ENCODE peak calls at places on chromosomes 4 and X, in six cellular contexts. J is cardiac muscle cell, S is PC-3, E is BE2C, O is heart right ventricle, P is SK-N-SH. Y is an unnamed sample. For H3K9me3 and H3K4me1, the result is how much of the 10 kb centered on the place peaks cover.

GRCh38 chr4:7371122-7371941 is 63.4 kb downstream of the PSAPL1 start:
- DNase-seq in J (peak), S (no peak), E (no peak), O (no peak), P (no peak), Y (no peak)

GRCh38 chr4:14000091-14000814 is 372.7 kb upstream of the BOD1L1 start:
- DNase-seq in J (no peak), S (peak), E (no peak), O (no peak), P (no peak), Y (no peak)

GRCh38 chr4:143431526-143432257 is 81.8 kb upstream of the SMARCA5 start:
- DNase-seq in J (no peak), S (no peak), E (no peak), O (no peak), P (no peak), Y (no peak)

GRCh38 chrX:136546369-136546768 is 14.4 kb downstream of the VGLL1 start:
- DNase-seq in J (no peak), S (no peak), E (no peak), O (no peak), P (no peak), Y (no peak)

GRCh38 chrX:18042776-18043175 is 177.9 kb downstream of the BEND2 start:
- DNase-seq in J (no peak), S (no peak), E (no peak), O (no peak), P (no peak), Y (no peak)

GRCh38 chr4:21134994-21135393 is 434.7 kb downstream of the PACRGL start:
- DNase-seq in J (peak), S (peak), E (no peak), O (no peak), P (peak), Y (no peak)

GRCh38 chr4:102196221-102196620 is 149.1 kb downstream of the SLC39A8 start:
- DNase-seq in J (peak), S (peak), E (no peak), O (no peak), P (no peak), Y (no peak)

GRCh38 chrX:132967049-132967448 is 8.6 kb upstream of the HS6ST2 start:
- DNase-seq in J (no peak), S (no peak), E (no peak), O (no peak), P (no peak), Y (no peak)

GRCh38 chr4:120694973-120695372 is 227.6 kb downstream of the PRDM5 start:
- DNase-seq in J (peak), S (peak), E (peak), O (no peak), P (peak), Y (no peak)

GRCh38 chrX:110359273-110359672 is 625 bp downstream of the RTL9 start:
- DNase-seq in J (peak), S (no peak), E (no peak), O (no peak), P (no peak), Y (no peak)

DNA sequence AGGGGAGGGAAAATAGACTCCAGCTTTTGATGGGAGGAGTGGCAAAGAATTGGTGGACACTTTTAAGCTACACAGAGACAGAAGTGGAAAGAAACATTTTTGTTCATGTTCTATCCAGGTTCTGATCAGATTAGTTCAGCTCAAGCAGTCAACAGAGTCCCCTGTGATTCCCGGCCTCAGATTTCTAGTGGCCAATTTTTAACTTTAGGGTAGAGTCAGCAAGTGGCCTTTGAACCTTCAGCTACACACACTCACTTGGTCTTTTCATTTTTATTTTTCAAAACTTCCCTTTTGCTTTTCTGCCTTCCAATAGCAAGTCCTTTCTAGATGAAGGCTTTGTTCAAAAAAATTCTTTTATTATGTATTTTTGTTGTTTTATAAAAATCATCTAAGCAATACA is 169.2 kb upstream of the RPS6KA3 start:
- DNase-seq in J (no peak), S (no peak), E (no peak), O (no peak), P (no peak), Y (no peak)
- H3K9me3 ChIP-seq in J (under half), S (under half), E (under half), O (under half), P (under half), Y (under half)

DNA sequence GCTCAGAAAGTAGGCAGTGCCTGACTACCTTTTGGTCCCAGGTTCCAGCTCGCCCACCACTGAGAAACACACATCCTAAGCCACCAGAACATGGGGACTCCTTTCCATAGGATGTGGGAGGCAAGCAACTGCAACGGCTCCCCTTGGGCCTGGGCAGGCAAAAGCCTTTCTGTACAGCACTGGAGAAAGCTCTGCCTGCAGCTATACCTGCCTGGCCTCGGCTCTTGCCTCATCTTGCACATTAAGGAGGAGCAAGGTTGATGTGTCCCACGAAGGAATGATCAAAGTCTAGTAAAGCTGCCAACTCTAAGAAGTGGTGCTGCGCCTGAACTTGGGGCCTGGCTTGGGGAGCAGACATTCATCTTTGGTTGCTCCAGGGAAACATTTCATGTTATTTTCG is 19.6 kb downstream of the CCNG2 start:
- DNase-seq in J (no peak), S (no peak), E (no peak), O (no peak), P (no peak), Y (no peak)
- H3K4me1 ChIP-seq in J (under half), S (under half), E (under half), O (under half), P (under half), Y (under half)

DNA sequence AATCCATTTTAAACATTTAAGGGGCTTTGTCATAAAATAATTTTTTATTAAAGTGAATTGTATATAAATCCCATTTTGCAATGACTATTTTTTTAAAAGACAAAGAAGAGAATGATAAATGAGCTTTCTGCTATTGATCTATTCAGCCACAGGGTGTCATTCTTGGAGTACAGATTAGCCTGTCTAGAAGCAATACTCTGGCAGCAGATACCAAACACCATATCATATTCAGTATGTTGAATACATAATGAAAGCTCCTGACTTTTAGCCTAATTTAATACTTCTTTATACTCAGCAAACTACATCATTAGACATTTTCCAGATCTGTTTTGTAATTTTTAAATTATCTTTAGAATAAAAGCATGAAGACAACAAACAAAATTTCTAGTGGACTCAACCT is 496.3 kb downstream of the PDGFC start:
- DNase-seq in J (peak), S (peak), E (no peak), O (no peak), P (peak), Y (no peak)
- TF ChIP-seq CTCF in J (peak), S (peak), E (peak), O (peak), P (peak), Y (peak)

GRCh38 chr4:16142598-16143295 is 58.9 kb upstream of the PROM1 start:
- DNase-seq in J (no peak), S (no peak), E (no peak), O (no peak), P (no peak), Y (no peak)
- H3K9me3 ChIP-seq in J (under half), S (under half), E (under half), O (under half), P (under half), Y (under half)